ENCODE peak calls at places on chromosomes 7 and 10, in four cellular contexts. S is GM12878, N is K562, Z is HepG2. F is an unnamed sample.

GRCh38 chr10:87654212-87654611 is 5.5 kb upstream of the PAPSS2 start:
- DNase-seq in S (no peak), N (no peak), Z (no peak), F (no peak)

GRCh38 chr7:73373741-73374140 is 45.8 kb downstream of the FKBP6 start:
- DNase-seq in S (no peak), N (no peak), Z (no peak), F (no peak)

GRCh38 chr7:128221929-128222403 is 19.1 kb upstream of the LEP start:
- DNase-seq in S (no peak), N (peak), Z (no peak), F (no peak)

GRCh38 chr7:100430450-100431285 is 1.0 kb downstream of the MEPCE start:
- DNase-seq in S (no peak), N (peak), Z (no peak), F (peak)

GRCh38 chr7:99143853-99144672 is at the start of gene SMURF1:
- DNase-seq in S (no peak), N (peak), Z (peak), F (peak)

GRCh38 chr7:148905093-148905666 is 21.1 kb upstream of the EZH2 start:
- DNase-seq in S (no peak), N (no peak), Z (no peak), F (peak)

GRCh38 chr7:41691286-41691966 is 11.5 kb downstream of the INHBA start:
- DNase-seq in S (no peak), N (no peak), Z (no peak), F (no peak)

GRCh38 chr10:119375574-119376265 is 166.8 kb downstream of the RGS10 start:
- DNase-seq in S (no peak), N (no peak), Z (no peak), F (no peak)

GRCh38 chr10:84715911-84716310 is 387.5 kb downstream of the CCSER2 start:
- DNase-seq in S (no peak), N (peak), Z (peak), F (peak)

GRCh38 chr7:17523813-17524741 is 225.6 kb downstream of the AHR start:
- DNase-seq in S (no peak), N (no peak), Z (peak), F (no peak)

GRCh38 chr7:101636822-101637623 is 7.9 kb upstream of the MYL10 start:
- DNase-seq in S (no peak), N (no peak), Z (no peak), F (no peak)

GRCh38 chr7:80288175-80289122 is 153.8 kb downstream of the GNAI1 start:
- DNase-seq in S (no peak), N (no peak), Z (peak), F (peak)

GRCh38 chr7:150649428-150649827 is 17.2 kb upstream of the GIMAP6 start:
- DNase-seq in S (no peak), N (no peak), Z (no peak), F (no peak)

GRCh38 chr10:93541402-93542357 is 24.8 kb upstream of the FFAR4 start:
- DNase-seq in S (no peak), N (peak), Z (peak), F (peak)

GRCh38 chr7:127393370-127394058 is 1.0 kb upstream of the ZNF800 start:
- DNase-seq in S (no peak), N (no peak), Z (no peak), F (peak)

GRCh38 chr7:85464042-85464651 is 277.3 kb upstream of the SEMA3D start:
- DNase-seq in S (no peak), N (no peak), Z (no peak), F (no peak)

GRCh38 chr10:72370201-72370722 is 15.5 kb upstream of the DNAJB12 start:
- DNase-seq in S (peak), N (no peak), Z (no peak), F (no peak)

GRCh38 chr7:106865130-106866115 is at the start of gene PIK3CG:
- DNase-seq in S (peak), N (no peak), Z (no peak), F (no peak)

GRCh38 chr7:70098133-70098561 is 499.9 kb downstream of the AUTS2 start:
- DNase-seq in S (no peak), N (no peak), Z (no peak), F (no peak)

GRCh38 chr7:138456220-138456619 is 3.8 kb upstream of the TRIM24 start:
- DNase-seq in S (no peak), N (no peak), Z (no peak), F (no peak)

GRCh38 chr10:26438534-26439269 is 561 bp downstream of the APBB1IP start:
- DNase-seq in S (no peak), N (no peak), Z (no peak), F (peak)

GRCh38 chr10:69961168-69961863 is 91.3 kb upstream of the MACROH2A2 start:
- DNase-seq in S (no peak), N (peak), Z (no peak), F (no peak)

GRCh38 chr7:34425194-34425593 is 232.8 kb upstream of the NPSR1 start:
- DNase-seq in S (no peak), N (no peak), Z (peak), F (no peak)

GRCh38 chr7:69577221-69577620 is 21.1 kb upstream of the AUTS2 start:
- DNase-seq in S (no peak), N (no peak), Z (no peak), F (no peak)

GRCh38 chr10:17219024-17219423 is 9.0 kb upstream of the VIM start:
- DNase-seq in S (no peak), N (no peak), Z (no peak), F (no peak)

GRCh38 chr7:154960063-154960790 is 42.7 kb downstream of the PAXIP1 start:
- DNase-seq in S (no peak), N (no peak), Z (peak), F (no peak)

GRCh38 chr7:105289704-105290103 is 99.0 kb downstream of the SRPK2 start:
- DNase-seq in S (no peak), N (no peak), Z (no peak), F (no peak)

GRCh38 chr7:7771452-7771851 is 53.0 kb upstream of the RPA3 start:
- DNase-seq in S (no peak), N (no peak), Z (no peak), F (no peak)
- TF ChIP-seq NR2C2 in S (no peak), N (no peak), Z (no peak), F (no peak)

GRCh38 chr7:53094827-53095226 is 59.4 kb downstream of the POM121L12 start:
- DNase-seq in S (no peak), N (no peak), Z (no peak), F (no peak)
- TF ChIP-seq NR2C2 in S (no peak), N (no peak), Z (no peak), F (no peak)

GRCh38 chr7:141218941-141219340 is 145.1 kb downstream of the TMEM178B start:
- DNase-seq in S (no peak), N (no peak), Z (no peak), F (no peak)
- TF ChIP-seq NR2C2 in S (no peak), N (no peak), Z (no peak), F (no peak)

GRCh38 chr10:103040424-103040823 is 122.3 kb downstream of the CNNM2 start:
- DNase-seq in S (no peak), N (no peak), Z (no peak), F (no peak)
- TF ChIP-seq NR2C2 in S (no peak), N (no peak), Z (no peak), F (no peak)

DNA sequence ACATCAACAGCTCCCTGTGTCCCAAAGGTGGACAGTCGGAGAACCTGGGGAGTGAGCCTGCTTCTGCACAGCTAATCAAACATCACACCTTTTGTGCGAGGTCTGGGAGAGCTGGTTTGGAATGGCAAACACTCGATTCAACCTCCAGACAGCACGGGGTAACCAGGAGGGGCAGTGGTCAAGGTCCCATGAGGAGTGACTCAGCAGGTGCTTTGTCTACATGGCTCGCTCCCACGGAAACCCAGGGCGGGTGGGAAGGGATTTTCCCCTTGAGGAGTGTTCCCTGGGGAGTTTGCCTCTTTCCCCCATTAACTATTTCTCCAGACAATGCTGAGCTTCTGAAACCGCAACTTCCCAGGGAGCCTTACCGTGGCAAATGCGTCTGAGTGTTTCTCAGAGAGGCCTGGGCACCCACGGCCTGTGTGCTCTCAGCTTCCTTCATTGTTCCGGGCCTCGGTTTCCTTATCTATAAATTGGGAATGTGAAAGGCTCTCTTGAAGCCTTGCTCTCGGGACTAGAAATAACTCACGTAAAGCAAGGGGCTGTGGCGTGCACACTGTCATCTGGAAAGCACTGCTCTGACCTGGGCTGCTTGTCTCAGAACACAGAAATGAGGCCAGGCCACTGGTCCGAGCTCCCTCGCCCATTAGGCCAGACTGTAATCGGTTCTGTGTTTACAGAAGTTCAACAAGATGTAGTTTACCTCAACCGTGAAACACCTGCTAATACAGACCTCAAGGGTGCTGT is 14.0 kb upstream of the GTPBP4 start:
- DNase-seq in S (peak), N (no peak), Z (peak), F (no peak)
- TF ChIP-seq NR2C2 in S (no peak), N (no peak), Z (peak), F (no peak)

GRCh38 chr7:158175779-158176178 is 411.8 kb downstream of the PTPRN2 start:
- DNase-seq in S (no peak), N (no peak), Z (no peak), F (no peak)
- TF ChIP-seq NR2C2 in S (no peak), N (no peak), Z (no peak), F (no peak)

GRCh38 chr10:32374605-32375004 is 27.6 kb upstream of the EPC1 start:
- DNase-seq in S (no peak), N (no peak), Z (no peak), F (no peak)
- TF ChIP-seq NR2C2 in S (no peak), N (no peak), Z (no peak), F (no peak)